ENCODE peak calls at places on chromosomes 16 and 17, in six cellular contexts. O is NT2/D1; J is activated CD8-positive, alpha-beta memory T cell treated with anti-CD3 and anti-CD28 coated beads for 48 hours; E is adrenal gland; R is HTR-8/SVneo; M is MV-4-11. N is an unnamed sample.

GRCh38 chr17:27323538-27324212 is 29.8 kb downstream of the WSB1 start:
- DNase-seq in O (no peak), J (no peak), R (peak), E (peak), M (no peak), N (peak)

GRCh38 chr17:27381007-27381501 is 75.2 kb upstream of the KSR1 start:
- DNase-seq in O (peak), M (peak), J (peak), R (peak), E (peak), N (peak)

GRCh38 chr16:50332599-50332998 is 36.2 kb downstream of the BRD7 start:
- DNase-seq in R (no peak), O (no peak), M (no peak), J (no peak), E (no peak), N (no peak)

GRCh38 chr17:10733666-10734065 is 3.8 kb upstream of the TMEM220 start:
- DNase-seq in R (no peak), E (no peak), O (no peak), J (no peak), M (no peak), N (no peak)

GRCh38 chr16:84378099-84378498 is 9.8 kb downstream of the ATP2C2 start:
- DNase-seq in M (no peak), E (no peak), J (no peak), R (no peak), O (no peak), N (no peak)

GRCh38 chr17:29214215-29215146 is 32.2 kb upstream of the CRYBA1 start:
- DNase-seq in O (no peak), E (no peak), R (no peak), M (peak), J (no peak), N (no peak)

GRCh38 chr17:80245566-80246265 is 14.9 kb upstream of the RNF213 start:
- DNase-seq in J (no peak), E (no peak), O (no peak), M (no peak), R (no peak), N (no peak)

GRCh38 chr17:29165800-29166506 is 14.2 kb downstream of the MYO18A start:
- DNase-seq in E (peak), O (no peak), M (no peak), J (no peak), R (no peak), N (no peak)

GRCh38 chr17:35162755-35163154 is 15.1 kb downstream of the UNC45B start:
- DNase-seq in M (no peak), O (no peak), E (no peak), J (no peak), R (no peak), N (no peak)

GRCh38 chr17:50480854-50481490 is 2.3 kb downstream of the RSAD1 start:
- DNase-seq in O (no peak), M (peak), E (no peak), J (no peak), R (no peak), N (no peak)

GRCh38 chr17:16456770-16457316 is 35.1 kb downstream of the LRRC75A start:
- DNase-seq in R (no peak), M (no peak), J (no peak), O (no peak), E (no peak), N (no peak)

GRCh38 chr17:82388922-82389283 is 17.3 kb downstream of the UTS2R start:
- DNase-seq in E (no peak), O (no peak), J (no peak), M (peak), R (no peak), N (no peak)

GRCh38 chr17:3735515-3735914 is 11.8 kb downstream of the HASPIN start:
- DNase-seq in R (no peak), M (peak), O (no peak), J (no peak), E (no peak), N (no peak)

GRCh38 chr17:2022647-2023046 is 2.5 kb downstream of the RTN4RL1 start:
- DNase-seq in R (no peak), E (no peak), O (no peak), M (no peak), J (no peak), N (no peak)

GRCh38 chr17:60167095-60167741 is 17.4 kb downstream of the CA4 start:
- DNase-seq in O (no peak), E (peak), J (no peak), M (peak), R (no peak), N (no peak)

GRCh38 chr16:29876186-29876577 is 13.2 kb upstream of the CDIPT start:
- DNase-seq in E (no peak), J (no peak), R (no peak), M (no peak), O (no peak), N (no peak)

GRCh38 chr16:11034481-11034931 is 90.1 kb downstream of the CLEC16A start:
- DNase-seq in J (no peak), E (no peak), O (no peak), M (peak), R (no peak), N (no peak)

GRCh38 chr17:76667356-76667755 is 23.8 kb upstream of the ST6GALNAC1 start:
- DNase-seq in O (no peak), E (no peak), R (no peak), J (no peak), M (no peak), N (no peak)

GRCh38 chr17:74408262-74408661 is 23.6 kb upstream of the GPRC5C start:
- DNase-seq in E (no peak), O (no peak), M (peak), J (no peak), R (no peak), N (no peak)

GRCh38 chr16:2968368-2968737 is 795 bp upstream of the PAQR4 start:
- DNase-seq in M (peak), R (no peak), J (no peak), O (no peak), E (no peak), N (no peak)

GRCh38 chr17:66398617-66399016 is 96.2 kb downstream of the PRKCA start:
- DNase-seq in O (no peak), R (no peak), M (no peak), J (no peak), E (no peak), N (no peak)

GRCh38 chr16:48165961-48166578 is 10.3 kb upstream of the ABCC12 start:
- DNase-seq in O (no peak), J (no peak), R (no peak), M (no peak), E (no peak), N (no peak)

N was measured in H1.